ENCODE peak calls at places on chromosomes 7 and 10, in seven cellular contexts. One of them, this sample, is unnamed.

GRCh38 chr10:12730809-12731519 is 270.5 kb downstream of the CCDC3 start:
- DNase-seq in esophagus squamous epithelium: no peak
- DNase-seq in A549: no peak
- DNase-seq in IMR-90: peak
- DNase-seq in HepG2: no peak
- DNase-seq in ovary: no peak
- DNase-seq in heart left ventricle: no peak
- DNase-seq in this sample: no peak

GRCh38 chr10:59234814-59235429 is 58.5 kb downstream of the PHYHIPL start:
- DNase-seq in esophagus squamous epithelium: no peak
- DNase-seq in A549: peak
- DNase-seq in IMR-90: peak
- DNase-seq in HepG2: no peak
- DNase-seq in ovary: no peak
- DNase-seq in heart left ventricle: no peak
- DNase-seq in this sample: peak

GRCh38 chr10:103445366-103445765 is 6.8 kb downstream of the CALHM2 start:
- DNase-seq in esophagus squamous epithelium: no peak
- DNase-seq in A549: no peak
- DNase-seq in IMR-90: no peak
- DNase-seq in HepG2: no peak
- DNase-seq in ovary: no peak
- DNase-seq in heart left ventricle: no peak
- DNase-seq in this sample: no peak

GRCh38 chr7:70830060-70830395 is 301.9 kb upstream of the GALNT17 start:
- DNase-seq in esophagus squamous epithelium: no peak
- DNase-seq in A549: no peak
- DNase-seq in IMR-90: no peak
- DNase-seq in HepG2: no peak
- DNase-seq in ovary: no peak
- DNase-seq in heart left ventricle: no peak
- DNase-seq in this sample: no peak

GRCh38 chr10:123157210-123157609 is 3.0 kb downstream of the BUB3 start:
- DNase-seq in esophagus squamous epithelium: no peak
- DNase-seq in A549: no peak
- DNase-seq in IMR-90: peak
- DNase-seq in HepG2: peak
- DNase-seq in ovary: no peak
- DNase-seq in heart left ventricle: no peak
- DNase-seq in this sample: peak

GRCh38 chr10:71598673-71599072 is 120.9 kb downstream of the C10orf105 start:
- DNase-seq in esophagus squamous epithelium: peak
- DNase-seq in A549: no peak
- DNase-seq in IMR-90: no peak
- DNase-seq in HepG2: no peak
- DNase-seq in ovary: peak
- DNase-seq in heart left ventricle: peak
- DNase-seq in this sample: no peak

GRCh38 chr10:20085115-20085514 is 268.9 kb downstream of the PLXDC2 start:
- DNase-seq in esophagus squamous epithelium: no peak
- DNase-seq in A549: no peak
- DNase-seq in IMR-90: no peak
- DNase-seq in HepG2: no peak
- DNase-seq in ovary: no peak
- DNase-seq in heart left ventricle: no peak
- DNase-seq in this sample: no peak

GRCh38 chr7:34058791-34059550 is 153.6 kb downstream of the BMPER start:
- DNase-seq in esophagus squamous epithelium: no peak
- DNase-seq in A549: no peak
- DNase-seq in IMR-90: no peak
- DNase-seq in HepG2: no peak
- DNase-seq in ovary: peak
- DNase-seq in heart left ventricle: no peak
- DNase-seq in this sample: no peak

GRCh38 chr10:104325436-104326430 is 12.5 kb downstream of the ITPRIP start:
- DNase-seq in esophagus squamous epithelium: no peak
- DNase-seq in A549: no peak
- DNase-seq in IMR-90: no peak
- DNase-seq in HepG2: no peak
- DNase-seq in ovary: no peak
- DNase-seq in heart left ventricle: peak
- DNase-seq in this sample: no peak

GRCh38 chr7:127504715-127505114 is 80.7 kb downstream of the GCC1 start:
- DNase-seq in esophagus squamous epithelium: no peak
- DNase-seq in A549: peak
- DNase-seq in IMR-90: peak
- DNase-seq in HepG2: peak
- DNase-seq in ovary: no peak
- DNase-seq in heart left ventricle: peak
- DNase-seq in this sample: peak

GRCh38 chr7:130380121-130380860 is at the start of gene CPA1:
- DNase-seq in esophagus squamous epithelium: no peak
- DNase-seq in A549: no peak
- DNase-seq in IMR-90: no peak
- DNase-seq in HepG2: no peak
- DNase-seq in ovary: peak
- DNase-seq in heart left ventricle: no peak
- DNase-seq in this sample: no peak

GRCh38 chr10:100544950-100545349 is 9.2 kb downstream of the HIF1AN start:
- DNase-seq in esophagus squamous epithelium: no peak
- DNase-seq in A549: no peak
- DNase-seq in IMR-90: no peak
- DNase-seq in HepG2: no peak
- DNase-seq in ovary: no peak
- DNase-seq in heart left ventricle: no peak
- DNase-seq in this sample: no peak

GRCh38 chr7:47586925-47587324 is 5.0 kb upstream of the TNS3 start:
- DNase-seq in esophagus squamous epithelium: no peak
- DNase-seq in A549: peak
- DNase-seq in IMR-90: no peak
- DNase-seq in HepG2: no peak
- DNase-seq in ovary: no peak
- DNase-seq in heart left ventricle: no peak
- DNase-seq in this sample: no peak

GRCh38 chr10:44971935-44972792 is 6.4 kb downstream of the DEPP1 start:
- DNase-seq in esophagus squamous epithelium: no peak
- DNase-seq in A549: no peak
- DNase-seq in IMR-90: no peak
- DNase-seq in HepG2: no peak
- DNase-seq in ovary: no peak
- DNase-seq in heart left ventricle: no peak
- DNase-seq in this sample: no peak

GRCh38 chr7:124764071-124764846 is 1.3 kb downstream of the GPR37 start:
- DNase-seq in esophagus squamous epithelium: no peak
- DNase-seq in A549: no peak
- DNase-seq in IMR-90: peak
- DNase-seq in HepG2: no peak
- DNase-seq in ovary: no peak
- DNase-seq in heart left ventricle: no peak
- DNase-seq in this sample: no peak

GRCh38 chr7:137592232-137592896 is 248.8 kb upstream of the PTN start:
- DNase-seq in esophagus squamous epithelium: no peak
- DNase-seq in A549: peak
- DNase-seq in IMR-90: peak
- DNase-seq in HepG2: peak
- DNase-seq in ovary: peak
- DNase-seq in heart left ventricle: peak
- DNase-seq in this sample: peak

GRCh38 chr10:131648386-131649020 is 252.3 kb upstream of the PPP2R2D start:
- DNase-seq in esophagus squamous epithelium: no peak
- DNase-seq in A549: no peak
- DNase-seq in IMR-90: no peak
- DNase-seq in HepG2: no peak
- DNase-seq in ovary: no peak
- DNase-seq in heart left ventricle: no peak
- DNase-seq in this sample: no peak

GRCh38 chr10:968546-969199 is 19.6 kb upstream of the GTPBP4 start:
- DNase-seq in esophagus squamous epithelium: no peak
- DNase-seq in A549: no peak
- DNase-seq in IMR-90: no peak
- DNase-seq in HepG2: no peak
- DNase-seq in ovary: no peak
- DNase-seq in heart left ventricle: no peak
- DNase-seq in this sample: no peak

GRCh38 chr7:16993543-16993942 is 111.8 kb upstream of the AGR3 start:
- DNase-seq in esophagus squamous epithelium: no peak
- DNase-seq in A549: no peak
- DNase-seq in IMR-90: no peak
- DNase-seq in HepG2: no peak
- DNase-seq in ovary: no peak
- DNase-seq in heart left ventricle: no peak
- DNase-seq in this sample: no peak

GRCh38 chr7:16986775-16987174 is 105.0 kb upstream of the AGR3 start:
- DNase-seq in esophagus squamous epithelium: no peak
- DNase-seq in A549: no peak
- DNase-seq in IMR-90: no peak
- DNase-seq in HepG2: no peak
- DNase-seq in ovary: no peak
- DNase-seq in heart left ventricle: no peak
- DNase-seq in this sample: no peak

GRCh38 chr7:16991551-16991950 is 109.8 kb upstream of the AGR3 start:
- DNase-seq in esophagus squamous epithelium: no peak
- DNase-seq in A549: no peak
- DNase-seq in IMR-90: no peak
- DNase-seq in HepG2: peak
- DNase-seq in ovary: no peak
- DNase-seq in heart left ventricle: no peak
- DNase-seq in this sample: no peak

GRCh38 chr7:16985621-16986020 is 103.8 kb upstream of the AGR3 start:
- DNase-seq in esophagus squamous epithelium: no peak
- DNase-seq in A549: no peak
- DNase-seq in IMR-90: no peak
- DNase-seq in HepG2: no peak
- DNase-seq in ovary: no peak
- DNase-seq in heart left ventricle: no peak
- DNase-seq in this sample: no peak

DNA sequence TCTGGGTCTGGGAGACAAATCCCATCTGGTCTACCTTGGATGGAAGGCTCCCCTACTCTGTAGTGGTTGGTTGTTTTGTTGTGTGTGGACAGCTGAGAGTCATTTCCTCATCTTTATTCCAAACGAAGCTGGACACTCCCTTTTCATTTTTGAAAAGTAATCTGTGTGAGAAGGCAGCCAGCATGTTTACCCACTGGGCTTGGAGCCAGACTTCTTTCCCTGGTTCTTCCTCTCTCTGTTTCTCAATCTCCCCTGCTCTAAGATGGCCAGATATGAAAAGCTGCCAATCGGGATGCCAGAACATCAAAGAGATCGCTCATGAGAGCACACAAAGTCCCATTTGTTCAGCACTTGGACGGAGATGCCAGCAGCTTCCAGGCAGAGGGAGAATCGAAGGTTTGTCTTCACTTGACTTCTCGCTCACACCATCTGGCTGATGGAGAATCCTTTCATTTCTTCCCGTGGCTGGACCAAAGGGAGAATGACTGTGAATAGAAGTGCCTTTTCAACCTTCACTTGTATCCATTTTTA is 108.2 kb upstream of the AGR3 start:
- DNase-seq in esophagus squamous epithelium: no peak
- DNase-seq in A549: peak
- DNase-seq in IMR-90: peak
- DNase-seq in HepG2: peak
- DNase-seq in ovary: peak
- DNase-seq in heart left ventricle: peak
- DNase-seq in this sample: no peak
- TF ChIP-seq POLR2A in esophagus squamous epithelium: no peak
- TF ChIP-seq POLR2A in A549: no peak
- TF ChIP-seq POLR2A in IMR-90: no peak
- TF ChIP-seq POLR2A in HepG2: no peak
- TF ChIP-seq POLR2A in ovary: no peak
- TF ChIP-seq POLR2A in heart left ventricle: no peak
- TF ChIP-seq POLR2A in this sample: no peak

DNA sequence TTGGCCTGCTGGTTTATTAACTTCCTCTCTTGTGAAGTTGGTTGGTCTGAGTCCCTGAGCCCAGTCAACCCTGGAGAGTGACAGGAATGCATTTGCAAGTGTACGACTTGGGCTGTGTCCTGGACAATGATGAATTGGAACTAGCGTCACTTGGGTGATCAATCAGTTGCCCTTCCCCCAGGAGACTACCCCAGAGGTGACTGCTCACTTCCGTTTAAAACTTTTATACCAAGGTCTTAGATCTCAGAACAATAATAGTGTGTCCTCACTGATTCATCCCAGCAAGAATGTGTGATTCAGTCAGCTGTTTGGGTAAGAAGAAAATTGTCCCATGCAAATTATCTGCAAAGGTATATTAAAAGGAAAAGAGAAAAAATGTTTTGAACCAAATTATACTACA is 102.9 kb upstream of the ARMC3 start:
- DNase-seq in esophagus squamous epithelium: no peak
- DNase-seq in A549: peak
- DNase-seq in IMR-90: peak
- DNase-seq in HepG2: peak
- DNase-seq in ovary: no peak
- DNase-seq in heart left ventricle: no peak
- DNase-seq in this sample: no peak
- TF ChIP-seq POLR2A in esophagus squamous epithelium: no peak
- TF ChIP-seq POLR2A in A549: no peak
- TF ChIP-seq POLR2A in IMR-90: no peak
- TF ChIP-seq POLR2A in HepG2: no peak
- TF ChIP-seq POLR2A in ovary: no peak
- TF ChIP-seq POLR2A in heart left ventricle: no peak
- TF ChIP-seq POLR2A in this sample: no peak

GRCh38 chr10:97718659-97719142 is 5.2 kb downstream of the MARVELD1 start:
- DNase-seq in esophagus squamous epithelium: peak
- DNase-seq in A549: peak
- DNase-seq in IMR-90: no peak
- DNase-seq in HepG2: peak
- DNase-seq in ovary: peak
- DNase-seq in heart left ventricle: no peak
- DNase-seq in this sample: no peak
- TF ChIP-seq POLR2A in esophagus squamous epithelium: no peak
- TF ChIP-seq POLR2A in A549: no peak
- TF ChIP-seq POLR2A in IMR-90: no peak
- TF ChIP-seq POLR2A in HepG2: no peak
- TF ChIP-seq POLR2A in ovary: no peak
- TF ChIP-seq POLR2A in heart left ventricle: no peak
- TF ChIP-seq POLR2A in this sample: no peak

GRCh38 chr7:2633538-2634264 is 1.9 kb downstream of the TTYH3 start:
- DNase-seq in esophagus squamous epithelium: no peak
- DNase-seq in A549: peak
- DNase-seq in IMR-90: peak
- DNase-seq in HepG2: peak
- DNase-seq in ovary: peak
- DNase-seq in heart left ventricle: peak
- DNase-seq in this sample: no peak

GRCh38 chr7:2629740-2630681 is 1.8 kb upstream of the TTYH3 start:
- DNase-seq in esophagus squamous epithelium: no peak
- DNase-seq in A549: peak
- DNase-seq in IMR-90: peak
- DNase-seq in HepG2: peak
- DNase-seq in ovary: no peak
- DNase-seq in heart left ventricle: no peak
- DNase-seq in this sample: no peak

GRCh38 chr7:2632717-2633537 is 1.1 kb downstream of the TTYH3 start:
- DNase-seq in esophagus squamous epithelium: no peak
- DNase-seq in A549: peak
- DNase-seq in IMR-90: peak
- DNase-seq in HepG2: no peak
- DNase-seq in ovary: peak
- DNase-seq in heart left ventricle: peak
- DNase-seq in this sample: peak

GRCh38 chr7:2634265-2635145 is 2.7 kb downstream of the TTYH3 start:
- DNase-seq in esophagus squamous epithelium: no peak
- DNase-seq in A549: no peak
- DNase-seq in IMR-90: no peak
- DNase-seq in HepG2: no peak
- DNase-seq in ovary: no peak
- DNase-seq in heart left ventricle: no peak
- DNase-seq in this sample: no peak

GRCh38 chr7:2631924-2632716 is at the start of gene TTYH3:
- DNase-seq in esophagus squamous epithelium: no peak
- DNase-seq in A549: no peak
- DNase-seq in IMR-90: no peak
- DNase-seq in HepG2: no peak
- DNase-seq in ovary: peak
- DNase-seq in heart left ventricle: no peak
- DNase-seq in this sample: no peak
- TF ChIP-seq POLR2A in esophagus squamous epithelium: no peak
- TF ChIP-seq POLR2A in A549: peak
- TF ChIP-seq POLR2A in IMR-90: no peak
- TF ChIP-seq POLR2A in HepG2: no peak
- TF ChIP-seq POLR2A in ovary: peak
- TF ChIP-seq POLR2A in heart left ventricle: no peak
- TF ChIP-seq POLR2A in this sample: no peak

This sample was measured in erythroblast.